ENCODE peak calls at places on chromosomes 3 and 15, in seven cellular contexts. L is OCI-LY7, A is GM23248, Q is fibroblast of lung, D is mammary epithelial cell, F is stomach, E is psoas muscle. I is an unnamed sample.

GRCh38 chr15:67114846-67115521 is 49.6 kb downstream of the SMAD3 start:
- DNase-seq in E (no peak), A (peak; percentile 46), F (no peak), D (no peak), L (no peak), Q (no peak), I (no peak)

GRCh38 chr3:158617982-158618875 is 26.1 kb upstream of the GFM1 start:
- DNase-seq in F (no peak), E (no peak), D (no peak), L (peak; percentile 4), A (no peak), Q (no peak), I (no peak)

GRCh38 chr3:184583345-184584000 is 21.9 kb downstream of the EPHB3 start:
- DNase-seq in A (peak; percentile 82), L (no peak), D (no peak), E (peak; percentile 59), Q (no peak), F (no peak), I (no peak)

GRCh38 chr3:158770254-158771017 is 31.4 kb upstream of the MFSD1 start:
- DNase-seq in D (peak; percentile 75), Q (peak; percentile 89), A (peak; percentile 86), F (no peak), L (no peak), E (no peak), I (no peak)

GRCh38 chr3:53113293-53114010 is 16.8 kb downstream of the RFT1 start:
- DNase-seq in Q (peak; percentile 26), L (no peak), A (no peak), F (no peak), E (peak; percentile 69), D (no peak), I (no peak)

GRCh38 chr3:52456169-52456799 is 880 bp downstream of the NISCH start:
- DNase-seq in L (peak; percentile 21), D (peak; percentile 18), E (no peak), F (no peak), A (peak; percentile 62), Q (peak; percentile 41), I (no peak)

GRCh38 chr3:100725935-100726334 is 16.6 kb downstream of the TFG start:
- DNase-seq in F (no peak), A (no peak), L (no peak), D (no peak), Q (no peak), E (no peak), I (no peak)

GRCh38 chr15:68436680-68437079 is 4.7 kb upstream of the ITGA11 start:
- DNase-seq in E (no peak), F (no peak), A (no peak), D (no peak), L (no peak), Q (no peak), I (no peak)

GRCh38 chr3:72247645-72248388 is 462.9 kb upstream of the PROK2 start:
- DNase-seq in A (no peak), F (peak; percentile 79), L (no peak), Q (no peak), D (no peak), E (no peak), I (no peak)

GRCh38 chr3:4755566-4755965 is 223.7 kb upstream of the BHLHE40 start:
- DNase-seq in A (no peak), D (no peak), E (no peak), Q (no peak), L (no peak), F (no peak), I (no peak)

GRCh38 chr3:143597774-143598652 is 250.3 kb downstream of the SLC9A9 start:
- DNase-seq in E (no peak), F (no peak), A (no peak), L (no peak), Q (no peak), D (no peak), I (no peak)

GRCh38 chr15:51312754-51313390 is 25.5 kb downstream of the CYP19A1 start:
- DNase-seq in D (peak; percentile 70), L (no peak), A (peak; percentile 51), F (no peak), E (no peak), Q (no peak), I (no peak)

GRCh38 chr3:126109860-126110235 is 25.9 kb upstream of the SLC41A3 start:
- DNase-seq in L (no peak), D (peak; percentile 8), A (no peak), E (no peak), Q (no peak), F (no peak), I (no peak)

GRCh38 chr15:99986297-99987118 is 253.3 kb upstream of the LYSMD4 start:
- DNase-seq in A (no peak), L (no peak), E (peak; percentile 19), F (no peak), Q (peak; percentile 23), D (no peak), I (no peak)

GRCh38 chr3:123821920-123822319 is 62.2 kb downstream of the MYLK start:
- DNase-seq in A (no peak), E (no peak), F (no peak), L (no peak), D (no peak), Q (no peak), I (no peak)

GRCh38 chr3:76463501-76463900 is 576.4 kb upstream of the ROBO2 start:
- DNase-seq in F (no peak), Q (no peak), D (no peak), L (no peak), E (no peak), A (no peak), I (no peak)

GRCh38 chr15:32833323-32833944 is 115.6 kb downstream of the GREM1 start:
- DNase-seq in A (peak; percentile 61), Q (no peak), L (no peak), F (no peak), E (no peak), D (peak; percentile 35), I (no peak)

GRCh38 chr15:40085225-40085624 is 23.5 kb downstream of the BMF start:
- DNase-seq in L (no peak), E (no peak), Q (no peak), F (no peak), A (peak; percentile 54), D (no peak), I (no peak)

GRCh38 chr3:7667774-7668173 is 806.9 kb downstream of the GRM7 start:
- DNase-seq in L (no peak), A (no peak), Q (no peak), E (no peak), F (no peak), D (no peak), I (no peak)

GRCh38 chr3:175398676-175399075 is 539.5 kb downstream of the NAALADL2 start:
- DNase-seq in L (no peak), Q (peak; percentile 85), A (peak; percentile 27), F (no peak), D (no peak), E (no peak), I (no peak)

GRCh38 chr15:90603893-90604292 is 74.2 kb downstream of the CRTC3 start:
- DNase-seq in Q (peak; percentile 37), A (peak; percentile 59), L (peak; percentile 43), D (no peak), E (no peak), F (peak; percentile 41), I (peak; percentile 35)

DNA sequence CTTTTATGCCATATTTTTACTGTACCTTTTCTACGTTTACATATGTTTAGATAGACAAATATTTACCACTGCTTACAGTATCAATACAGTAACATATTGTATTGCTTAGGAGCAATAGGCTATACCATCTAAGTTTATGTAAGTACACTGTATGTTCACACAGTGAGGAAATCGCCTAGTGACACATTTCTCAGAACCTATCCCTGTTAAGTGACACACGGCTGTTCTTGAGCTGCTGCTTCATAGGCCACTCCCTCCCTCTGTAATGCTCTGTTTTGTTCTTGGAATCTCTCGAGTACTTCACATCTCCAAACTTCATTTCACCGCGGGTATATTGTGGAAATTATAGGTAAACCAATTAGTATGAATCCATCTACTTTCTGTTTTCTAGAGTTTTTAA is 13.4 kb upstream of the SELENOT start:
- DNase-seq in Q (no peak), F (no peak), A (peak; percentile 37), E (no peak), L (no peak), D (no peak), I (no peak)
- H3K4me1 ChIP-seq in Q (no peaks in the 10 kb centered on the region), F (no peaks in the 10 kb centered on the region), A (no peaks in the 10 kb centered on the region), E (peaks cover 5% of the 10 kb centered on the region), L (no peaks in the 10 kb centered on the region), D (no peaks in the 10 kb centered on the region), I (no peaks in the 10 kb centered on the region)

GRCh38 chr3:10085738-10086137 is 22.3 kb downstream of the FANCD2OS start:
- DNase-seq in F (no peak), Q (no peak), D (peak; percentile 60), E (no peak), L (no peak), A (no peak), I (no peak)
- H3K27ac ChIP-seq in F (peak overlapping the region; percentile 53), Q (no peak overlapping the region), D (no peak overlapping the region), E (no peak overlapping the region), L (no peak overlapping the region), A (no peak overlapping the region), I (no peak overlapping the region)

GRCh38 chr3:189122120-189122519 is 49.7 kb upstream of the TPRG1 start:
- DNase-seq in L (no peak), D (no peak), Q (no peak), F (no peak), A (no peak), E (no peak), I (no peak)

GRCh38 chr3:189123595-189124387 is 48.0 kb upstream of the TPRG1 start:
- DNase-seq in L (no peak), D (no peak), F (no peak), A (no peak), E (peak; percentile 59), Q (no peak), I (no peak)

GRCh38 chr3:189121088-189121487 is 50.7 kb upstream of the TPRG1 start:
- DNase-seq in L (no peak), Q (no peak), E (no peak), F (no peak), A (no peak), D (no peak), I (no peak)

GRCh38 chr3:189119947-189120346 is 51.8 kb upstream of the TPRG1 start:
- DNase-seq in E (no peak), Q (no peak), A (no peak), F (no peak), L (no peak), D (no peak), I (no peak)

DNA sequence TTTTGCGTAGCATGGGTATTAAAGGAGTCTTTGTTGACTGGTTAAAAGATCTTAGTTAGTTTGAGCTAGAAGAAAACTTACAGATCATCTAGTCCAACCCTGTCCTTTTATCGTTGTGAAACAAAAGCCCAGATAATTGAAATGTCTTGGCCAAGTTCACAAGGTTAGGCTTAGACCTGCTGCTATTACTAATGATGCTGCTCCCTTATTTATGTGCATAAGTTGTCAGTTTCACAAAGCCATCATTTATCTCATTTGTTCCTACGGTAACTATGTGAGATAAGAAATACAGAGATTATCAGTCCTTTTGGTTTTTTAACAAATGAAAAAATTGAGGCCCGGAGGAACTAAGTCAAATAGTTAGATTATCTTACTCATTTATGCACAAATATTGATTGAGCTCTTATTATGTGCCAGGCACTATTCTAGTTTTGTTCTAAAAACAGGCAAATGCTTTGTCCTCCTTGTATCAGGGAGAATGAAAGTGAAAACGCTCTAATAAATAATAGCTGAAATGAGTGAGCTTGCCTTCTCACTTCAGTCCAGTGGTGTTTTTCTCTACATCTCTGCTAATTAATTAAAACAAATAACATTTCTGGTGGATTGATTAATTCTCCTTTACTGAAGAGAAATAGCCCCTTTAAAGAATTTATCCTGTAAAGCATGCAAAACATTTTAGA is 49.1 kb upstream of the TPRG1 start:
- DNase-seq in Q (no peak), A (no peak), L (no peak), E (no peak), D (no peak), F (no peak), I (no peak)
- H3K4me3 ChIP-seq in Q (no peak overlapping the region), A (peak overlapping the region; percentile 45), L (no peak overlapping the region), E (peak overlapping the region; percentile 39), D (no peak overlapping the region), F (no peak overlapping the region), I (peak overlapping the region; percentile 50)

GRCh38 chr3:129014793-129015345 is 13.8 kb downstream of the EFCC1 start:
- DNase-seq in E (no peak), Q (no peak), A (no peak), F (no peak), D (no peak), L (no peak), I (no peak)
- H3K4me1 ChIP-seq in E (peaks cover 8% of the 10 kb centered on the region), Q (no peaks in the 10 kb centered on the region), A (no peaks in the 10 kb centered on the region), F (peaks cover 27% of the 10 kb centered on the region), D (no peaks in the 10 kb centered on the region), L (peaks cover 32% of the 10 kb centered on the region), I (peaks cover 26% of the 10 kb centered on the region)

I was measured in naive thymus-derived CD4-positive, alpha-beta T cell.